ENCODE peak calls at places on chromosome 16, in eight cellular contexts. H is colonic mucosa; V is AG04450; G is naive thymus-derived CD4-positive, alpha-beta T cell; X is brain microvascular endothelial cell; O is fibroblast of lung; C is right lobe of liver; N is neural progenitor cell. K is an unnamed sample.

GRCh38 chr16:57314161-57314785 is 29.8 kb upstream of the PLLP start:
- DNase-seq in X (no peak), C (no peak), O (no peak), G (no peak), V (no peak), H (no peak), N (no peak), K (no peak)

GRCh38 chr16:89829630-89830437 is 1.6 kb downstream of the SPIRE2 start:
- DNase-seq in O (no peak), G (no peak), H (peak; percentile 86), N (no peak), X (no peak), V (no peak), C (no peak), K (no peak)

GRCh38 chr16:62909597-62909996 is 873.4 kb upstream of the CDH8 start:
- DNase-seq in H (no peak), X (no peak), N (no peak), G (no peak), C (no peak), O (no peak), V (no peak), K (no peak)

GRCh38 chr16:48382131-48382530 is 3.1 kb downstream of the SIAH1 start:
- DNase-seq in C (no peak), X (no peak), V (no peak), H (no peak), G (no peak), O (no peak), N (no peak), K (no peak)

GRCh38 chr16:56789360-56789759 is 59.4 kb downstream of the NUP93 start:
- DNase-seq in V (no peak), O (peak; percentile 60), H (peak; percentile 29), N (no peak), X (peak; percentile 35), G (peak; percentile 33), C (peak; percentile 31), K (peak; percentile 22)

GRCh38 chr16:66486773-66487579 is 59.9 kb downstream of the BEAN1 start:
- DNase-seq in O (peak; percentile 95), G (no peak), H (no peak), C (no peak), X (peak; percentile 60), N (no peak), V (peak; percentile 45), K (no peak)

GRCh38 chr16:12315330-12316138 is 339.0 kb downstream of the SNX29 start:
- DNase-seq in C (peak; percentile 35), N (no peak), X (no peak), H (peak; percentile 67), V (no peak), G (no peak), O (no peak), K (no peak)

GRCh38 chr16:77732241-77732946 is 10.1 kb downstream of the NUDT7 start:
- DNase-seq in V (peak; percentile 82), O (peak; percentile 84), X (peak; percentile 82), H (no peak), N (no peak), C (no peak), G (no peak), K (no peak)

GRCh38 chr16:49698416-49698815 is 157.5 kb downstream of the ZNF423 start:
- DNase-seq in V (no peak), C (peak; percentile 25), X (no peak), N (peak; percentile 41), G (no peak), O (peak; percentile 19), H (no peak), K (no peak)

GRCh38 chr16:51950118-51950517 is 596.8 kb downstream of the TOX3 start:
- DNase-seq in N (no peak), C (no peak), X (no peak), H (no peak), O (no peak), V (no peak), G (no peak), K (no peak)

GRCh38 chr16:64317601-64318000 is 804.3 kb downstream of the CDH11 start:
- DNase-seq in G (no peak), X (no peak), N (no peak), C (no peak), H (no peak), O (no peak), V (no peak), K (no peak)

GRCh38 chr16:57077714-57078113 is 14.7 kb upstream of the CPNE2 start:
- DNase-seq in N (no peak), H (no peak), G (no peak), O (no peak), C (no peak), X (no peak), V (no peak), K (no peak)

GRCh38 chr16:11501583-11502138 is 85.1 kb downstream of the LITAF start:
- DNase-seq in H (no peak), C (no peak), V (no peak), O (no peak), G (no peak), N (peak; percentile 75), X (no peak), K (no peak)

GRCh38 chr16:75566889-75567255 is 693 bp downstream of the GABARAPL2 start:
- DNase-seq in O (no peak), C (no peak), H (peak; percentile 34), V (no peak), G (peak; percentile 20), N (peak; percentile 43), X (no peak), K (peak; percentile 22)
- H3K27ac ChIP-seq in O (peak overlapping the region; percentile 65), C (peak overlapping the region; percentile 69), H (no peak overlapping the region), V (no peak overlapping the region), G (peak overlapping the region; percentile 90), N (no peak overlapping the region), X (no peak overlapping the region), K (peak overlapping the region; percentile 82)

GRCh38 chr16:30186444-30186781 is 3.0 kb downstream of the CORO1A start:
- DNase-seq in X (no peak), H (no peak), C (no peak), V (no peak), N (no peak), G (no peak), O (no peak), K (no peak)

GRCh38 chr16:30184430-30185140 is 1.2 kb downstream of the CORO1A start:
- DNase-seq in O (no peak), N (no peak), G (no peak), X (no peak), C (peak; percentile 48), H (peak; percentile 49), V (no peak), K (peak; percentile 71)

GRCh38 chr16:30183961-30184429 is 593 bp downstream of the CORO1A start:
- DNase-seq in O (no peak), H (peak; percentile 44), V (no peak), X (no peak), C (peak; percentile 40), G (peak; percentile 91), N (no peak), K (peak; percentile 90)

GRCh38 chr16:30185683-30186421 is 2.5 kb downstream of the CORO1A start:
- DNase-seq in N (no peak), O (no peak), C (peak; percentile 58), H (peak; percentile 50), G (peak; percentile 91), V (no peak), X (no peak), K (peak; percentile 92)

GRCh38 chr16:30185141-30185682 is 1.8 kb downstream of the CORO1A start:
- DNase-seq in G (no peak), O (no peak), C (peak; percentile 27), V (no peak), H (no peak), N (no peak), X (no peak), K (no peak)
- H3K27ac ChIP-seq in G (peak overlapping the region; percentile 85), O (no peak overlapping the region), C (peak overlapping the region; percentile 70), V (no peak overlapping the region), H (peak overlapping the region; percentile 73), N (no peak overlapping the region), X (no peak overlapping the region), K (peak overlapping the region; percentile 77)

GRCh38 chr16:70712942-70713341 is 27.1 kb upstream of the MTSS2 start:
- DNase-seq in G (no peak), N (no peak), H (no peak), V (no peak), C (no peak), X (no peak), O (no peak), K (no peak)
- H3K27ac ChIP-seq in G (no peak overlapping the region), N (no peak overlapping the region), H (no peak overlapping the region), V (no peak overlapping the region), C (no peak overlapping the region), X (no peak overlapping the region), O (no peak overlapping the region), K (no peak overlapping the region)

GRCh38 chr16:87822571-87822970 is 46.7 kb downstream of the SLC7A5 start:
- DNase-seq in G (no peak), X (no peak), H (no peak), V (no peak), O (no peak), N (peak; percentile 88), C (no peak), K (no peak)

GRCh38 chr16:87822002-87822390 is 47.3 kb downstream of the SLC7A5 start:
- DNase-seq in H (no peak), V (no peak), N (no peak), G (no peak), O (no peak), X (no peak), C (no peak), K (no peak)

GRCh38 chr16:87821346-87822001 is 47.8 kb downstream of the SLC7A5 start:
- DNase-seq in V (no peak), O (no peak), H (no peak), C (no peak), G (peak; percentile 25), N (peak; percentile 48), X (no peak), K (no peak)

GRCh38 chr16:87824016-87824990 is 45.0 kb downstream of the SLC7A5 start:
- DNase-seq in O (no peak), V (no peak), G (no peak), H (no peak), X (no peak), C (no peak), N (no peak), K (peak; percentile 46)

GRCh38 chr16:87823146-87823929 is 46.0 kb downstream of the SLC7A5 start:
- DNase-seq in H (no peak), N (peak; percentile 52), V (no peak), X (no peak), G (no peak), O (no peak), C (no peak), K (peak; percentile 33)
- H3K27ac ChIP-seq in H (no peak overlapping the region), N (no peak overlapping the region), V (peak overlapping the region; percentile 31), X (no peak overlapping the region), G (no peak overlapping the region), O (no peak overlapping the region), C (no peak overlapping the region), K (no peak overlapping the region)

DNA sequence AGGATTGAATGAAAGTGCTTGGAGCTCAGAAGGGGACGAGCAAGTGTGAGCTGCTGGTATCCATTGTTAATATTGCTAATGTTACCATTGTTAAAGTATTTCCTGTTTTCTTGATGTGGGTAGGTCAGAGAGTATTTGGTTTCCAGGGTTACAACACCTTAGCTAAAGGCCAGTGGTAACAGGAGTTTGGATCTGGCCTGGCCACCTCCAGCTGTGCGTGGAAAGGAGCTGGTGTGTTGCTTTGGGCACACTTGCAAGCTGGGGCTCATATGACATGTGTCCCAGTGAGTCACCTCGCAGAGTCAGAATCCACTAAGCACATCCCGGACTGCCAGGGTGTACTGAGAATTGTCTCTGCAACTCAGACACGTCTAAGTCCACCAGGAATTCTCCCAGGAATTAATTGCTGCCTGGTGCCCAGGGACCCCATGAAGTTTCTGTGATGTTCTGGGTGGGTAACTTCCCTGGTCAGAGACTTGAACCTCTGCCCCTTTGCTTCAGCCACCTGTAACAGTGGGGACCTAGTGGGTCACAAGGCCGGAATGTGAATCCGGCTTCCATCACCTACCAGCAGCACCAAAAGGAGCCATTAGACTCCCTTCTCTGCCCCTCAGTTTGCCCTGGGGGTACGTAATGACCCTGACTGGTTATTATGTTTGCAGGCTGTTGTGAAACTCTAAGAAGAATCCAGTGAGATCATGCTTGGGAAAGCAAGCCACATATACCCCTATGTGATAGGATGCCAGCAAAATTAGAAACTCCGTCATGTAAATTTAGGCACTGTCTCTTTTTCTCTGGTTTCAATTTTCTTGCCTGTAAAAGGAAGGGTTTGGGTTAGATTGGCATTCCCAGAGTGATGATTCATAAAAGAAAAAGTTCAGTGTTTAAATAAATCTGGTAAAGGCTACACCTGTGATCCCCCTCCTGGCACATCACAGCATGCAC is 12.8 kb downstream of the SLC6A2 start:
- DNase-seq in N (no peak), H (no peak), C (no peak), X (peak; percentile 10), G (no peak), O (no peak), V (no peak), K (no peak)
- H3K27ac ChIP-seq in N (no peak overlapping the region), H (no peak overlapping the region), C (no peak overlapping the region), X (no peak overlapping the region), G (no peak overlapping the region), O (no peak overlapping the region), V (no peak overlapping the region), K (no peak overlapping the region)